ENCODE peak calls at places on chromosomes 2 and 18, in ten cellular contexts. I is stomach; W is heart right ventricle; F is CD8-positive, alpha-beta T cell; B is cardiac muscle cell; U is thoracic aorta; N is uterus; O is A549; C is psoas muscle; V is left ventricle myocardium inferior. M is an unnamed sample.

GRCh38 chr2:75607988-75608683 is 38.4 kb upstream of the MRPL19 start:
- DNase-seq in I (no peak), W (no peak), F (no peak), B (no peak), U (no peak), N (no peak), O (no peak), C (no peak), V (no peak), M (no peak)

GRCh38 chr18:22813648-22814328 is 119.3 kb upstream of the RBBP8 start:
- DNase-seq in I (no peak), W (no peak), F (no peak), B (peak; percentile 54), U (no peak), N (no peak), O (peak; percentile 33), C (no peak), V (no peak), M (no peak)

GRCh38 chr2:217102941-217103340 is 243.1 kb upstream of the TNP1 start:
- DNase-seq in I (no peak), W (no peak), F (no peak), B (no peak), U (no peak), N (no peak), O (no peak), C (no peak), V (no peak), M (no peak)

GRCh38 chr18:47605093-47605492 is 325.4 kb downstream of the SMAD2 start:
- DNase-seq in I (no peak), W (no peak), F (no peak), B (no peak), U (no peak), N (no peak), O (no peak), C (no peak), V (no peak), M (no peak)

GRCh38 chr2:141778315-141778835 is 352.4 kb downstream of the LRP1B start:
- DNase-seq in I (no peak), W (no peak), F (no peak), B (peak; percentile 41), U (no peak), N (no peak), O (no peak), C (no peak), V (no peak), M (no peak)

GRCh38 chr18:66523219-66523991 is 80.5 kb downstream of the CDH19 start:
- DNase-seq in I (no peak), W (no peak), F (no peak), B (no peak), U (no peak), N (no peak), O (peak; percentile 59), C (no peak), V (no peak), M (no peak)

GRCh38 chr2:85353876-85354285 is 447 bp downstream of the RETSAT start:
- DNase-seq in I (peak; percentile 78), W (peak; percentile 45), F (peak; percentile 1), B (no peak), U (no peak), N (peak; percentile 46), O (peak; percentile 39), C (peak; percentile 77), V (peak; percentile 53), M (peak; percentile 75)

GRCh38 chr2:19251554-19251953 is 106.9 kb downstream of the OSR1 start:
- DNase-seq in I (no peak), W (no peak), F (no peak), B (no peak), U (no peak), N (no peak), O (no peak), C (no peak), V (no peak), M (no peak)

GRCh38 chr2:121420486-121420885 is 110.2 kb upstream of the RNU4ATAC start:
- DNase-seq in I (no peak), W (no peak), F (no peak), B (no peak), U (no peak), N (no peak), O (no peak), C (no peak), V (no peak), M (no peak)

GRCh38 chr18:9887992-9888391 is 2.2 kb downstream of the TXNDC2 start:
- DNase-seq in I (no peak), W (no peak), F (no peak), B (no peak), U (no peak), N (no peak), O (no peak), C (no peak), V (no peak), M (no peak)

GRCh38 chr2:202169131-202169530 is 69.3 kb downstream of the SUMO1 start:
- DNase-seq in I (no peak), W (no peak), F (no peak), B (no peak), U (no peak), N (no peak), O (no peak), C (no peak), V (no peak), M (no peak)

GRCh38 chr18:5058768-5059539 is 138.1 kb downstream of the AKAIN1 start:
- DNase-seq in I (no peak), W (peak; percentile 7), F (peak; percentile 13), B (no peak), U (no peak), N (no peak), O (no peak), C (no peak), V (peak; percentile 17), M (no peak)

GRCh38 chr2:238401539-238401938 is 25.2 kb upstream of the ASB1 start:
- DNase-seq in I (peak; percentile 1), W (no peak), F (no peak), B (no peak), U (no peak), N (no peak), O (no peak), C (no peak), V (no peak), M (no peak)

GRCh38 chr2:241500431-241500975 is 7.9 kb downstream of the STK25 start:
- DNase-seq in I (no peak), W (no peak), F (no peak), B (no peak), U (no peak), N (no peak), O (no peak), C (no peak), V (no peak), M (no peak)

GRCh38 chr2:241314181-241314932 is 1.1 kb downstream of the HDLBP start:
- DNase-seq in I (no peak), W (no peak), F (no peak), B (no peak), U (no peak), N (no peak), O (peak; percentile 74), C (no peak), V (no peak), M (no peak)

DNA sequence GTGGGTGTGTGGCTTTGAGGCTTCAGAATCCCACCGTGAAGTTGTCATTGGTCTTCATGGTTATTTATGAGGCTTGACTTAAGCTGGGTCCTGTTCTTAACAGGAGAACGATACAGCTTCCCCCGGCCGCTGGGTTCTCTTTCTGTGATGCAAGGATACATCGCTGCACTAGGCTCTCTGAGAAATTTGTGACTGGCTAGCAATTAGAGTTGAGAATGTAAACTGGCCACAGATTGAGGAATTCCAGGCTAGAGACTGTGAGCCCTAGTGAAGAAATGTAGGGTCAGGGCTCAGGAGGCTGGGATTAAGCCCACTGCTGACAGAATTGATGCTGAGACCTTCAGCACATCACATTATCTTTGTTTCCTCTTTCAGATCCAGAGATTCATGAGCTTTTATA is 29.8 kb downstream of the MGAT5 start:
- DNase-seq in I (no peak), W (no peak), F (no peak), B (no peak), U (no peak), N (no peak), O (no peak), C (no peak), V (no peak), M (no peak)
- H3K4me1 ChIP-seq in I (peaks cover 29% of the 10 kb centered on the region), W (peaks cover 60% of the 10 kb centered on the region), F (peaks cover 55% of the 10 kb centered on the region), B (peaks cover 23% of the 10 kb centered on the region), U (peaks cover 24% of the 10 kb centered on the region), N (no peaks in the 10 kb centered on the region), O (no peaks in the 10 kb centered on the region), C (no peaks in the 10 kb centered on the region), V (peaks cover 80% of the 10 kb centered on the region), M (peaks cover 6% of the 10 kb centered on the region)

DNA sequence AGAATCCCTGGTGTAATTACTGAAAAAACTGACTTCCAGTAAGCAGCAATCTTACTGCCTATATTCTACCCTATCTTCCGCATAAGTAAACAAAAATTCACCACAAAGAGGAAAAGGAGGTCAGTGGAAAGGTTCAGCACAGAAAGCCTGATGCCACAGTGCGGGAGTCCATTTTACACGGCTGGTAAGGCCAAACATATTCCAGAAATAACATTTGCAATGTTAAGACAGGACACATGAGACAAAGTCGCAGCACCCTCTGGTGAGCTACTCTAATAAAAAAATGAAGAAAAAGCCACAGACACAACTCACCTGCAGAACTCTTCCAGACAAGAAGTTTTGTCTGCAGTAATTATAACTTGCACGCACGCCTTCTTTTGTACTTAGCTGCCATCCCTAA is 40.6 kb downstream of the GEMIN6 start:
- DNase-seq in I (no peak), W (no peak), F (no peak), B (no peak), U (no peak), N (no peak), O (no peak), C (no peak), V (no peak), M (no peak)
- TF ChIP-seq CTCF in I (no peak), W (no peak), F (no peak), B (no peak), U (no peak), N (no peak), O (no peak), C (no peak), V (no peak), M (no peak)

DNA sequence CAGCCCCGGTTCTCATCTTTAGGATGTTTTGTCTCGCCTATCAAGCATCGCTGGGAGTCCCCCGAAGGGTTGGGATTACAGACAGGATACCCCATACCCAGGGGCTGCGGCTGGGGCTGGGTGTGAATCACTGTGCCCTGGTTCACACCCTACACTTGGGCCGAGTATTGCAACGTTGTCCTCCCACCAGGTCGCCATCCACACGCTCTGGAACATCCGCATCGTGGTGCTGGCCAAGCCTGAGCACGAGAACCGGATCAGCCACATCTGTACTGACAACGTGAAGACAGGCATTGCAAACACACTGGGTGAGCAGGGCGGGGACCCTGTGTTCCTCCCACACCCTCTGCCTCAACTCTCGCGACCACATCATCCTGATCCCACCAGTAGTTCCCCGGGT is 87.4 kb upstream of the ATG16L1 start:
- DNase-seq in I (no peak), W (no peak), F (no peak), B (no peak), U (no peak), N (no peak), O (no peak), C (no peak), V (no peak), M (no peak)
- H3K27ac ChIP-seq in I (no peak overlapping the region), W (no peak overlapping the region), F (no peak overlapping the region), B (no peak overlapping the region), U (no peak overlapping the region), N (no peak overlapping the region), O (no peak overlapping the region), C (no peak overlapping the region), V (no peak overlapping the region), M (no peak overlapping the region)

DNA sequence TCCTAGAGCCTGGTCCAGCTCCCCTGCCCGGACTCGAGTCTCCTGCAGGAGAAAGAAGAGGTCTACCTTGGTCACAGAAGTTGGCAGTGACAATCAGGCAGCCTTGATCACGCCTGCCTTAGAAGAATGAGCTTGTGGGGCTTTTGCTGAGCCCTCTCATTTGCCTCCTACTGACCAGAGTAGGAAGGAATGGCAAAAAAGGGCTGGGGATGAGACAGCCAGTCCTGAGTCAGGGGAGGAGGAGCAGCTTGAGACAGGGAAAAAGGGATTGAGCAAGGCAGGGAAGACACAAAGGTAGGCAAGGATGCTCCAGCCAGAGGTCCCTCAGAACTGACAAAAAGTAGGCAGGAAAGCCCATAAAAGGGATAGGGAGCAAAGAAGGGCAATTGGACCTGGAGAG is 6.0 kb downstream of the WDR54 start:
- DNase-seq in I (no peak), W (no peak), F (no peak), B (no peak), U (no peak), N (no peak), O (no peak), C (no peak), V (no peak), M (no peak)
- H3K4me1 ChIP-seq in I (no peaks in the 10 kb centered on the region), W (no peaks in the 10 kb centered on the region), F (no peaks in the 10 kb centered on the region), B (no peaks in the 10 kb centered on the region), U (no peaks in the 10 kb centered on the region), N (no peaks in the 10 kb centered on the region), O (peaks cover 8% of the 10 kb centered on the region), C (no peaks in the 10 kb centered on the region), V (no peaks in the 10 kb centered on the region), M (no peaks in the 10 kb centered on the region)

M was measured in ascending aorta.